ENCODE peak calls at places on chromosome 2, in five cellular contexts. One of them, this sample, is unnamed.
A peak's percentile ranks its signal among the peaks of the same experiment; 100 is the strongest.

GRCh38 chr2:165469417-165469816 is at the start of gene CSRNP3:
- DNase-seq in uterus: peak; percentile 64
- DNase-seq in OCI-LY7: no peak
- DNase-seq in endodermal cell: peak; percentile 88
- DNase-seq in spleen: no peak
- DNase-seq in this sample: peak; percentile 72

GRCh38 chr2:36376992-36377738 is 21.6 kb downstream of the CRIM1 start:
- DNase-seq in OCI-LY7: no peak
- DNase-seq in spleen: no peak
- DNase-seq in uterus: no peak
- DNase-seq in endodermal cell: peak; percentile 71
- DNase-seq in this sample: no peak

GRCh38 chr2:142112648-142113278 is 18.1 kb downstream of the LRP1B start:
- DNase-seq in spleen: no peak
- DNase-seq in OCI-LY7: no peak
- DNase-seq in uterus: no peak
- DNase-seq in endodermal cell: no peak
- DNase-seq in this sample: no peak

GRCh38 chr2:1591978-1592907 is 152.1 kb downstream of the PXDN start:
- DNase-seq in endodermal cell: peak; percentile 96
- DNase-seq in spleen: peak; percentile 76
- DNase-seq in OCI-LY7: peak; percentile 13
- DNase-seq in uterus: peak; percentile 85
- DNase-seq in this sample: peak; percentile 91

GRCh38 chr2:222568866-222569265 is 87.0 kb downstream of the FARSB start:
- DNase-seq in uterus: peak; percentile 29
- DNase-seq in endodermal cell: no peak
- DNase-seq in OCI-LY7: no peak
- DNase-seq in spleen: no peak
- DNase-seq in this sample: no peak

GRCh38 chr2:85319811-85320210 is 8.0 kb downstream of the TGOLN2 start:
- DNase-seq in OCI-LY7: no peak
- DNase-seq in uterus: no peak
- DNase-seq in spleen: no peak
- DNase-seq in endodermal cell: no peak
- DNase-seq in this sample: no peak

GRCh38 chr2:65300134-65300771 is 72.6 kb downstream of the ACTR2 start:
- DNase-seq in uterus: peak; percentile 93
- DNase-seq in OCI-LY7: no peak
- DNase-seq in spleen: no peak
- DNase-seq in endodermal cell: no peak
- DNase-seq in this sample: peak; percentile 91

GRCh38 chr2:80331025-80331424 is 26.5 kb upstream of the LRRTM1 start:
- DNase-seq in endodermal cell: no peak
- DNase-seq in OCI-LY7: no peak
- DNase-seq in uterus: no peak
- DNase-seq in spleen: no peak
- DNase-seq in this sample: no peak

GRCh38 chr2:217166241-217166640 is 306.4 kb upstream of the TNP1 start:
- DNase-seq in OCI-LY7: peak; percentile 14
- DNase-seq in endodermal cell: no peak
- DNase-seq in uterus: no peak
- DNase-seq in spleen: no peak
- DNase-seq in this sample: no peak

GRCh38 chr2:104849618-104850097 is 4.3 kb upstream of the POU3F3 start:
- DNase-seq in endodermal cell: peak; percentile 85
- DNase-seq in spleen: peak; percentile 80
- DNase-seq in uterus: no peak
- DNase-seq in OCI-LY7: peak; percentile 74
- DNase-seq in this sample: no peak

GRCh38 chr2:174675615-174676014 is 78.0 kb upstream of the WIPF1 start:
- DNase-seq in endodermal cell: no peak
- DNase-seq in OCI-LY7: no peak
- DNase-seq in uterus: no peak
- DNase-seq in spleen: no peak
- DNase-seq in this sample: no peak

GRCh38 chr2:55010149-55010591 is 40.1 kb downstream of the RTN4 start:
- DNase-seq in OCI-LY7: peak; percentile 73
- DNase-seq in uterus: no peak
- DNase-seq in spleen: peak; percentile 82
- DNase-seq in endodermal cell: no peak
- DNase-seq in this sample: no peak

GRCh38 chr2:181822097-181822496 is 69.4 kb upstream of the ITPRID2 start:
- DNase-seq in spleen: no peak
- DNase-seq in endodermal cell: no peak
- DNase-seq in OCI-LY7: no peak
- DNase-seq in uterus: no peak
- DNase-seq in this sample: no peak

GRCh38 chr2:102074167-102074778 is 68.3 kb upstream of the IL1R1 start:
- DNase-seq in spleen: no peak
- DNase-seq in uterus: no peak
- DNase-seq in endodermal cell: no peak
- DNase-seq in OCI-LY7: no peak
- DNase-seq in this sample: no peak

GRCh38 chr2:44549856-44550255 is 188.1 kb downstream of the CAMKMT start:
- DNase-seq in endodermal cell: no peak
- DNase-seq in OCI-LY7: no peak
- DNase-seq in uterus: no peak
- DNase-seq in spleen: no peak
- DNase-seq in this sample: no peak

GRCh38 chr2:32697156-32697555 is 69.3 kb downstream of the TTC27 start:
- DNase-seq in uterus: no peak
- DNase-seq in spleen: no peak
- DNase-seq in OCI-LY7: no peak
- DNase-seq in endodermal cell: no peak
- DNase-seq in this sample: no peak

GRCh38 chr2:128452536-128453530 is 134.2 kb upstream of the HS6ST1 start:
- DNase-seq in uterus: no peak
- DNase-seq in OCI-LY7: no peak
- DNase-seq in spleen: no peak
- DNase-seq in endodermal cell: peak; percentile 13
- DNase-seq in this sample: peak; percentile 65

GRCh38 chr2:37768491-37768925 is 97.1 kb upstream of the CDC42EP3 start:
- DNase-seq in spleen: no peak
- DNase-seq in uterus: peak; percentile 39
- DNase-seq in endodermal cell: no peak
- DNase-seq in OCI-LY7: no peak
- DNase-seq in this sample: peak; percentile 79

GRCh38 chr2:239814136-239814916 is 210.8 kb downstream of the NDUFA10 start:
- DNase-seq in OCI-LY7: no peak
- DNase-seq in endodermal cell: no peak
- DNase-seq in spleen: peak; percentile 50
- DNase-seq in uterus: peak; percentile 31
- DNase-seq in this sample: no peak

GRCh38 chr2:68295523-68295922 is 24.2 kb downstream of the CNRIP1 start:
- DNase-seq in uterus: no peak
- DNase-seq in OCI-LY7: peak; percentile 56
- DNase-seq in spleen: no peak
- DNase-seq in endodermal cell: no peak
- DNase-seq in this sample: no peak

GRCh38 chr2:218404351-218405145 is 4.9 kb downstream of the CTDSP1 start:
- DNase-seq in spleen: no peak
- DNase-seq in OCI-LY7: peak; percentile 48
- DNase-seq in uterus: peak; percentile 38
- DNase-seq in endodermal cell: no peak
- DNase-seq in this sample: no peak
- H3K4me3 ChIP-seq in spleen: no peak overlapping the region
- H3K4me3 ChIP-seq in OCI-LY7: peak overlapping the region; percentile 27
- H3K4me3 ChIP-seq in uterus: no peak overlapping the region
- H3K4me3 ChIP-seq in endodermal cell: no peak overlapping the region
- H3K4me3 ChIP-seq in this sample: no peak overlapping the region

GRCh38 chr2:109457811-109458210 is 156.0 kb downstream of the SEPTIN10 start:
- DNase-seq in spleen: peak; percentile 35
- DNase-seq in OCI-LY7: no peak
- DNase-seq in uterus: no peak
- DNase-seq in endodermal cell: peak; percentile 48
- DNase-seq in this sample: peak; percentile 87
- TF ChIP-seq CTCF in spleen: no peak
- TF ChIP-seq CTCF in OCI-LY7: no peak
- TF ChIP-seq CTCF in uterus: no peak
- TF ChIP-seq CTCF in endodermal cell: peak; percentile 62
- TF ChIP-seq CTCF in this sample: no peak

GRCh38 chr2:10217499-10217861 is 85.2 kb upstream of the HPCAL1 start:
- DNase-seq in uterus: no peak
- DNase-seq in spleen: peak; percentile 52
- DNase-seq in OCI-LY7: no peak
- DNase-seq in endodermal cell: no peak
- DNase-seq in this sample: no peak
- H3K27ac ChIP-seq in uterus: no peak overlapping the region
- H3K27ac ChIP-seq in spleen: no peak overlapping the region
- H3K27ac ChIP-seq in OCI-LY7: no peak overlapping the region
- H3K27ac ChIP-seq in endodermal cell: no peak overlapping the region
- H3K27ac ChIP-seq in this sample: no peak overlapping the region

GRCh38 chr2:215811409-215812355 is 201.7 kb downstream of the MREG start:
- DNase-seq in endodermal cell: no peak
- DNase-seq in OCI-LY7: peak; percentile 86
- DNase-seq in spleen: no peak
- DNase-seq in uterus: no peak
- DNase-seq in this sample: no peak
- H3K4me3 ChIP-seq in endodermal cell: no peak overlapping the region
- H3K4me3 ChIP-seq in OCI-LY7: peak overlapping the region; percentile 53
- H3K4me3 ChIP-seq in spleen: no peak overlapping the region
- H3K4me3 ChIP-seq in uterus: no peak overlapping the region
- H3K4me3 ChIP-seq in this sample: no peak overlapping the region

DNA sequence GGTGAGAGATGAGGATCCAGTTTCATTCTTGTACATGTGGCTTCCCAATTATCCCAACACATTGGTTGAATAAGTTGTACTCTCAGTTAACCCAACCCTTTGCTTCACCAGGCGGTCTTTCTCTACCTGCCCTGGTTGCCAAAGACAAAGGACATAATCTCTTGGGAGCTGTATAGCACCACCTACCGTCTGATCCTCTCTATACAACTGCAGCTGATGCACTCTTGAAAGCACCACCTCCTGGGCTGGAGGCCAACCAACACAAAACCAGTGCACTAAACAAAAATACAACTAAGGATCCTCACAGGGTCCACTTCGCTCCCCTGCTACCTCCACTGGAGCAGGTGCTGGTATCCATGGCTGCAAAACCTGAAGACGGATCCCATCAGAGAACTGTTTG is 473.6 kb upstream of the NRXN1 start:
- DNase-seq in uterus: no peak
- DNase-seq in OCI-LY7: no peak
- DNase-seq in endodermal cell: peak; percentile 69
- DNase-seq in spleen: no peak
- DNase-seq in this sample: no peak
- TF ChIP-seq CTCF in uterus: no peak
- TF ChIP-seq CTCF in OCI-LY7: peak; percentile 37
- TF ChIP-seq CTCF in endodermal cell: peak; percentile 54
- TF ChIP-seq CTCF in spleen: no peak
- TF ChIP-seq CTCF in this sample: no peak